ENCODE peak calls at places on chromosomes 13 and 19, in four cellular contexts. One of them, this sample, is unnamed.

GRCh38 chr13:35140831-35141230 is 198.8 kb downstream of the NBEA start:
- DNase-seq in H1: no peak
- DNase-seq in GM12878: no peak
- DNase-seq in HepG2: no peak
- DNase-seq in this sample: no peak

GRCh38 chr13:79642596-79642995 is 161.6 kb downstream of the NDFIP2 start:
- DNase-seq in H1: no peak
- DNase-seq in GM12878: no peak
- DNase-seq in HepG2: no peak
- DNase-seq in this sample: no peak

GRCh38 chr19:35991731-35992450 is 3.1 kb upstream of the SDHAF1 start:
- DNase-seq in H1: no peak
- DNase-seq in GM12878: no peak
- DNase-seq in HepG2: no peak
- DNase-seq in this sample: no peak

GRCh38 chr19:3457531-3458228 is 22.6 kb downstream of the SMIM24 start:
- DNase-seq in H1: no peak
- DNase-seq in GM12878: no peak
- DNase-seq in HepG2: no peak
- DNase-seq in this sample: no peak

GRCh38 chr19:19113040-19113541 is 25.2 kb downstream of the TMEM161A start:
- DNase-seq in H1: no peak
- DNase-seq in GM12878: no peak
- DNase-seq in HepG2: peak
- DNase-seq in this sample: no peak

GRCh38 chr19:11031421-11032070 is 57.7 kb upstream of the LDLR start:
- DNase-seq in H1: no peak
- DNase-seq in GM12878: no peak
- DNase-seq in HepG2: no peak
- DNase-seq in this sample: no peak

GRCh38 chr19:51063664-51064063 is 1.2 kb downstream of the KLK13 start:
- DNase-seq in H1: no peak
- DNase-seq in GM12878: no peak
- DNase-seq in HepG2: no peak
- DNase-seq in this sample: no peak

GRCh38 chr13:37263881-37264280 is 158.4 kb upstream of the CSNK1A1L start:
- DNase-seq in H1: no peak
- DNase-seq in GM12878: no peak
- DNase-seq in HepG2: no peak
- DNase-seq in this sample: peak

GRCh38 chr19:15195987-15196682 is 4.7 kb downstream of the NOTCH3 start:
- DNase-seq in H1: no peak
- DNase-seq in GM12878: no peak
- DNase-seq in HepG2: no peak
- DNase-seq in this sample: no peak

GRCh38 chr19:47158879-47159509 is 28.4 kb downstream of the SAE1 start:
- DNase-seq in H1: no peak
- DNase-seq in GM12878: no peak
- DNase-seq in HepG2: no peak
- DNase-seq in this sample: no peak

GRCh38 chr19:17765069-17765618 is 13.9 kb downstream of the FCHO1 start:
- DNase-seq in H1: no peak
- DNase-seq in GM12878: no peak
- DNase-seq in HepG2: peak
- DNase-seq in this sample: no peak

GRCh38 chr13:70366720-70367119 is 258.5 kb upstream of the KLHL1 start:
- DNase-seq in H1: no peak
- DNase-seq in GM12878: no peak
- DNase-seq in HepG2: no peak
- DNase-seq in this sample: no peak

GRCh38 chr13:22169473-22169872 is 498.6 kb downstream of the FGF9 start:
- DNase-seq in H1: no peak
- DNase-seq in GM12878: no peak
- DNase-seq in HepG2: no peak
- DNase-seq in this sample: no peak

GRCh38 chr19:50565984-50566903 is 2.0 kb downstream of the LRRC4B start:
- DNase-seq in H1: no peak
- DNase-seq in GM12878: no peak
- DNase-seq in HepG2: no peak
- DNase-seq in this sample: no peak

GRCh38 chr19:8641908-8642547 is 11.6 kb downstream of the NFILZ start:
- DNase-seq in H1: no peak
- DNase-seq in GM12878: no peak
- DNase-seq in HepG2: peak
- DNase-seq in this sample: no peak

GRCh38 chr19:35223856-35224505 is 4.6 kb downstream of the FAM187B start:
- DNase-seq in H1: no peak
- DNase-seq in GM12878: no peak
- DNase-seq in HepG2: no peak
- DNase-seq in this sample: no peak

GRCh38 chr19:44891016-44891882 is at the start of gene TOMM40:
- DNase-seq in H1: no peak
- DNase-seq in GM12878: no peak
- DNase-seq in HepG2: peak
- DNase-seq in this sample: peak

GRCh38 chr13:59677966-59678814 is 485.5 kb downstream of the DIAPH3 start:
- DNase-seq in H1: no peak
- DNase-seq in GM12878: no peak
- DNase-seq in HepG2: peak
- DNase-seq in this sample: peak

GRCh38 chr13:90448466-90449037 is 898.9 kb upstream of the MIR17HG start:
- DNase-seq in H1: no peak
- DNase-seq in GM12878: no peak
- DNase-seq in HepG2: no peak
- DNase-seq in this sample: no peak

GRCh38 chr19:42121036-42121621 is 11.1 kb downstream of the POU2F2 start:
- DNase-seq in H1: no peak
- DNase-seq in GM12878: no peak
- DNase-seq in HepG2: no peak
- DNase-seq in this sample: no peak

GRCh38 chr19:6767081-6767356 is 216 bp downstream of the SH2D3A start:
- DNase-seq in H1: no peak
- DNase-seq in GM12878: no peak
- DNase-seq in HepG2: peak
- DNase-seq in this sample: no peak

GRCh38 chr13:46896346-46897138 is at the start of gene HTR2A:
- DNase-seq in H1: no peak
- DNase-seq in GM12878: no peak
- DNase-seq in HepG2: no peak
- DNase-seq in this sample: no peak

GRCh38 chr13:108962652-108963051 is 333.2 kb downstream of the MYO16 start:
- DNase-seq in H1: no peak
- DNase-seq in GM12878: no peak
- DNase-seq in HepG2: no peak
- DNase-seq in this sample: no peak

GRCh38 chr19:5451494-5451893 is 3.7 kb upstream of the ZNRF4 start:
- DNase-seq in H1: no peak
- DNase-seq in GM12878: no peak
- DNase-seq in HepG2: no peak
- DNase-seq in this sample: no peak

GRCh38 chr13:33213797-33214196 is 71.8 kb downstream of the STARD13 start:
- DNase-seq in H1: no peak
- DNase-seq in GM12878: no peak
- DNase-seq in HepG2: no peak
- DNase-seq in this sample: no peak

GRCh38 chr19:18848860-18849661 is 17.3 kb downstream of the UPF1 start:
- DNase-seq in H1: no peak
- DNase-seq in GM12878: no peak
- DNase-seq in HepG2: no peak
- DNase-seq in this sample: no peak

GRCh38 chr19:9801976-9802375 is 16.9 kb downstream of the FBXL12 start:
- DNase-seq in H1: no peak
- DNase-seq in GM12878: no peak
- DNase-seq in HepG2: no peak
- DNase-seq in this sample: no peak

GRCh38 chr19:752652-753517 is 2.0 kb downstream of the MISP start:
- DNase-seq in H1: no peak
- DNase-seq in GM12878: no peak
- DNase-seq in HepG2: peak
- DNase-seq in this sample: no peak

GRCh38 chr19:6540918-6541689 is 10.3 kb downstream of the TNFSF9 start:
- DNase-seq in H1: no peak
- DNase-seq in GM12878: no peak
- DNase-seq in HepG2: no peak
- DNase-seq in this sample: no peak

GRCh38 chr19:39413903-39414608 is 1.6 kb downstream of the PLEKHG2 start:
- DNase-seq in H1: no peak
- DNase-seq in GM12878: no peak
- DNase-seq in HepG2: peak
- DNase-seq in this sample: no peak

GRCh38 chr13:74136089-74136658 is 2.0 kb upstream of the KLF12 start:
- DNase-seq in H1: no peak
- DNase-seq in GM12878: no peak
- DNase-seq in HepG2: no peak
- DNase-seq in this sample: no peak

GRCh38 chr19:17246681-17247425 is 1.1 kb upstream of the NR2F6 start:
- DNase-seq in H1: no peak
- DNase-seq in GM12878: no peak
- DNase-seq in HepG2: peak
- DNase-seq in this sample: no peak

GRCh38 chr19:30686252-30686762 is 314.1 kb downstream of the ZNF536 start:
- DNase-seq in H1: no peak
- DNase-seq in GM12878: no peak
- DNase-seq in HepG2: no peak
- DNase-seq in this sample: no peak

DNA sequence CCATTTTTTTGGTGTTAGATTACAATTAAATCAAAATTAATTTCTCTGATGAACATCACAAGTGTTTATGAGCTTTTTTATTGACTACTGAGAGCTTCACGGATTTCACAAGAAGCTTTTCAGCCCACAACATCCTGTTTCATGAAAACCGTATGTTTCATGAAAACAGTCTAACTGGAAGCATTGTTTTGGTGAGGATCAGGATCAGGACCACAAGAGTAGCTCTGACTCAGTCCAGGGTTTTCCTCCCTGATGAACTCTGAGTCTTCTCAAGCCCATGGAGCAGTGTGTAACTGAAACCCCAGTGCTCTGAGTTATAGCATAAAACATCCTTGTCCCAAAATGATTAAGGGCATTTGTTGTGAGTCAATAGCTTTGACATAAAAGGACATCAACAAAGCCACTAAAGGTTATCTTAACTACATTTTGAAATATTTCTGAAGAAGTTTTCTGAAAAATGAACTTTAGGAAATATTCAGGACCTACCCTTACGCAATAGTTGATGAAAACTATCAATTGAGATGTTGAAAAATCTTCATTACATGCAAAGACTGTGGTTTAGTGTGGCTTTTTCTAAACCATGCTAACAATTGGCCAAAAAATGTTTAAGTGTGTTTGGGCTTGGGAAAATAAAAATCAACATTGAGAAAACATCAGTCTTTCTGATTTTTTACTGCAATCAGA is 49.3 kb downstream of the UFM1 start:
- DNase-seq in H1: no peak
- DNase-seq in GM12878: no peak
- DNase-seq in HepG2: no peak
- DNase-seq in this sample: no peak
- TF ChIP-seq SUZ12 in H1: no peak
- TF ChIP-seq SUZ12 in GM12878: no peak
- TF ChIP-seq SUZ12 in HepG2: no peak
- TF ChIP-seq SUZ12 in this sample: no peak

GRCh38 chr19:13027557-13027956 is 32.3 kb downstream of the NFIX start:
- DNase-seq in H1: no peak
- DNase-seq in GM12878: no peak
- DNase-seq in HepG2: no peak
- DNase-seq in this sample: no peak

GRCh38 chr19:13029301-13029880 is 34.1 kb downstream of the NFIX start:
- DNase-seq in H1: no peak
- DNase-seq in GM12878: no peak
- DNase-seq in HepG2: no peak
- DNase-seq in this sample: no peak

GRCh38 chr19:13031917-13032623 is 36.8 kb downstream of the NFIX start:
- DNase-seq in H1: no peak
- DNase-seq in GM12878: no peak
- DNase-seq in HepG2: peak
- DNase-seq in this sample: no peak

GRCh38 chr19:13028027-13028426 is 32.8 kb downstream of the NFIX start:
- DNase-seq in H1: no peak
- DNase-seq in GM12878: no peak
- DNase-seq in HepG2: no peak
- DNase-seq in this sample: no peak

DNA sequence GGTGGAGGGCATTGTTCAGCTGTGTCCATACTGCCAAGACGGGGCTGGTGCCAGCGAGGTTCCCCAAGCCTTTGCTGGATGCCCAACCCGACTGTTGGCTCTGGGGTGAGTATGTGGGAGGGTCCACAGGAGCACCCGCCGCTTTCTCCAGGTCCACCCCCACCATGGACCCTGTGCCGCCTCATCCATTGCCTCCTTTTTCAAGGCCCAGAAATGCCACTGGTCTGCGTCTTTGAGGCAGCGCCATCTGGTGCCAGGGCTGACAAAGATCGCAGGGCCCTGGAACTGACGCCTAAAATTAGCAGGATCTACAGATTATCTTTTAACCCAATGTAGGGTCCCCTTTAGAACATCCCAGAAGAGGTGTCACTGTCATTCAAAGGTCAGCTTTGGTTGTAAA is 34.6 kb downstream of the NFIX start:
- DNase-seq in H1: no peak
- DNase-seq in GM12878: no peak
- DNase-seq in HepG2: no peak
- DNase-seq in this sample: no peak
- TF ChIP-seq YY1 in H1: no peak
- TF ChIP-seq YY1 in GM12878: no peak
- TF ChIP-seq YY1 in HepG2: no peak
- TF ChIP-seq YY1 in this sample: no peak

GRCh38 chr13:99009987-99010551 is 32.2 kb upstream of the DOCK9 start:
- DNase-seq in H1: no peak
- DNase-seq in GM12878: no peak
- DNase-seq in HepG2: no peak
- DNase-seq in this sample: no peak
- TF ChIP-seq SUZ12 in H1: no peak
- TF ChIP-seq SUZ12 in GM12878: no peak
- TF ChIP-seq SUZ12 in HepG2: no peak
- TF ChIP-seq SUZ12 in this sample: no peak

DNA sequence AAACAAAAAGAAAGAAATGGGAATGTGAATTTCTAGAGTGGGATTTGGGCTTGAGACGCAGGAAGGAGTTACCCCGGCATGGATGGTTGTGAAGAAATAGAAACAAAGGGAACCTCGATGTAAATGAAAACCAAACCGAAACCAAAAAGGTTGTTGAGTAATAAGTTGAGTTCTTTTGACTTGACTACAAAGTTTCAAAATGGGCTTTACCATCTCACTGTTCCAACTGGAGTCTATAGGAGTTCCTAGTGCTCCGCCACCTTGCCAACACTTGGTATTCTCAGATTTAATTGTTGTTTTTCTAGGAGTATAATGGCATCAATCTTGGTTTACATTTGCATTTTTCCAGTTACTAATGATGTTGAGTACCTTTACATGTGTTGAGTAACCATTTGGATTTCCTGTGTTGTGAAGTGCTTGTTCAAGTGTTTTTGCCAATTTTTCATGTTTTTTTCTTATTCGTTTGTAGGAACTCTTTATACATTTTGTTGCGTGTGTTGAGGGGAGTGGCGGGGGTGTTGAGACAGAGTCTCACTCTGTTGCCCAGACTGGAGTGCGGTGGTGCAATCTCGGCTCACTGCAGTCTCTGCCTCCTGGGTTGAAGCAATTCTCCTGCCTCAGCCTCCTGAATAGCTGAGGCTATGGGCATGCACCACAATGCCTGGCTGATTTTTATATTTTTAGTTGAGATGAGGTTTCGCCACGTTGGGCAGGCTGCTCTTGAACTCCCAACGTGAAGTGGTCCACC is 9.2 kb downstream of the UBE2S start:
- DNase-seq in H1: no peak
- DNase-seq in GM12878: no peak
- DNase-seq in HepG2: no peak
- DNase-seq in this sample: no peak
- TF ChIP-seq YY1 in H1: no peak
- TF ChIP-seq YY1 in GM12878: no peak
- TF ChIP-seq YY1 in HepG2: no peak
- TF ChIP-seq YY1 in this sample: no peak

This sample was measured in NT2/D1.